ENCODE peak calls at places on chromosomes 7 and 10, in nine cellular contexts. S is tibial artery, Y is colonic mucosa, R is psoas muscle, V is mucosa of descending colon, Z is sigmoid colon, C is pancreas, E is lung, L is body of pancreas. N is an unnamed sample.
A peak's percentile ranks its signal among the peaks of the same experiment; 100 is the strongest.

GRCh38 chr10:70830185-70830584 is 14.4 kb downstream of the SGPL1 start:
- DNase-seq in E (no peak), L (no peak), Z (no peak), R (no peak), Y (no peak), V (no peak), C (no peak), S (no peak), N (no peak)

GRCh38 chr7:28093617-28094232 is 86.9 kb downstream of the JAZF1 start:
- DNase-seq in Y (peak; percentile 71), S (peak; percentile 83), E (peak; percentile 60), L (peak; percentile 55), V (peak; percentile 57), Z (peak; percentile 93), R (peak; percentile 77), C (no peak), N (peak; percentile 57)

GRCh38 chr7:44273681-44274622 is 51.4 kb downstream of the CAMK2B start:
- DNase-seq in Y (no peak), E (no peak), L (no peak), C (no peak), S (no peak), V (peak; percentile 26), Z (no peak), R (peak; percentile 5), N (no peak)

GRCh38 chr7:40551685-40552576 is 417.1 kb downstream of the SUGCT start:
- DNase-seq in C (no peak), E (no peak), Z (no peak), L (peak; percentile 30), R (no peak), Y (no peak), S (no peak), V (no peak), N (peak; percentile 34)

GRCh38 chr10:110263164-110263563 is 41.6 kb downstream of the SMNDC1 start:
- DNase-seq in Y (no peak), V (no peak), S (no peak), C (no peak), R (no peak), L (no peak), Z (no peak), E (no peak), N (no peak)

GRCh38 chr10:22736134-22736533 is 21.8 kb upstream of the PIP4K2A start:
- DNase-seq in C (no peak), S (no peak), E (no peak), R (no peak), Y (no peak), L (no peak), V (no peak), Z (no peak), N (no peak)

GRCh38 chr10:45404087-45404769 is 30.2 kb downstream of the ALOX5 start:
- DNase-seq in S (peak; percentile 58), E (no peak), C (no peak), V (peak; percentile 35), R (no peak), L (peak; percentile 65), Y (no peak), Z (peak; percentile 66), N (no peak)

GRCh38 chr7:30750574-30751256 is 1.2 kb upstream of the INMT start:
- DNase-seq in R (peak; percentile 83), C (no peak), S (peak; percentile 93), Y (peak; percentile 70), L (peak; percentile 56), V (peak; percentile 86), Z (peak; percentile 92), E (peak; percentile 64), N (no peak)

GRCh38 chr7:148708026-148708685 is 9.5 kb downstream of the CUL1 start:
- DNase-seq in Z (no peak), E (no peak), V (no peak), R (no peak), L (no peak), Y (no peak), S (no peak), C (no peak), N (no peak)

GRCh38 chr7:8290645-8291308 is 28.8 kb upstream of the ICA1 start:
- DNase-seq in E (no peak), C (peak; percentile 73), Y (peak; percentile 45), Z (no peak), S (no peak), R (no peak), L (peak; percentile 71), V (no peak), N (no peak)

GRCh38 chr10:61452655-61453641 is at the start of gene TMEM26:
- DNase-seq in C (peak; percentile 28), E (no peak), V (peak; percentile 60), R (peak; percentile 25), Z (peak; percentile 85), L (peak; percentile 16), S (no peak), Y (peak; percentile 50), N (no peak)

GRCh38 chr7:37247881-37248280 is 200.8 kb downstream of the ELMO1 start:
- DNase-seq in Y (no peak), C (no peak), R (no peak), E (no peak), V (no peak), S (no peak), Z (no peak), L (peak; percentile 24), N (no peak)

GRCh38 chr7:100893910-100894763 is 1.6 kb downstream of the ACHE start:
- DNase-seq in L (no peak), V (no peak), R (peak; percentile 23), Y (no peak), C (no peak), Z (peak; percentile 66), S (no peak), E (no peak), N (no peak)

GRCh38 chr10:117884592-117884991 is 162.1 kb downstream of the RAB11FIP2 start:
- DNase-seq in Y (no peak), C (no peak), Z (no peak), R (no peak), S (no peak), E (no peak), L (no peak), V (no peak), N (no peak)

GRCh38 chr7:27102578-27103442 is at the start of gene HOXA2:
- DNase-seq in R (no peak), S (no peak), V (peak; percentile 62), C (no peak), E (no peak), L (no peak), Z (peak; percentile 78), Y (peak; percentile 69), N (no peak)

GRCh38 chr10:97229322-97229721 is 43.6 kb upstream of the SLIT1 start:
- DNase-seq in S (no peak), R (no peak), V (no peak), E (no peak), Z (no peak), L (no peak), Y (no peak), C (no peak), N (no peak)

GRCh38 chr10:72083234-72084093 is 4.9 kb downstream of the SPOCK2 start:
- DNase-seq in Z (peak; percentile 3), V (no peak), C (no peak), R (no peak), E (no peak), L (no peak), S (no peak), Y (no peak), N (no peak)

GRCh38 chr7:26937306-26937705 is 72.9 kb upstream of the SKAP2 start:
- DNase-seq in V (no peak), Y (no peak), S (no peak), C (no peak), L (no peak), Z (no peak), E (no peak), R (no peak), N (no peak)

GRCh38 chr7:138243430-138243829 is 167.2 kb downstream of the AKR1D1 start:
- DNase-seq in L (peak; percentile 92), R (no peak), V (no peak), Z (no peak), Y (no peak), E (no peak), C (peak; percentile 81), S (no peak), N (no peak)

GRCh38 chr10:131645756-131646155 is 255.1 kb upstream of the PPP2R2D start:
- DNase-seq in E (no peak), Y (no peak), V (no peak), C (no peak), S (no peak), R (no peak), Z (no peak), L (no peak), N (no peak)
- TF ChIP-seq CTCF in E (no peak), Y (no peak), V (no peak), C (no peak), S (no peak), R (no peak), Z (no peak), L (no peak), N (no peak)

DNA sequence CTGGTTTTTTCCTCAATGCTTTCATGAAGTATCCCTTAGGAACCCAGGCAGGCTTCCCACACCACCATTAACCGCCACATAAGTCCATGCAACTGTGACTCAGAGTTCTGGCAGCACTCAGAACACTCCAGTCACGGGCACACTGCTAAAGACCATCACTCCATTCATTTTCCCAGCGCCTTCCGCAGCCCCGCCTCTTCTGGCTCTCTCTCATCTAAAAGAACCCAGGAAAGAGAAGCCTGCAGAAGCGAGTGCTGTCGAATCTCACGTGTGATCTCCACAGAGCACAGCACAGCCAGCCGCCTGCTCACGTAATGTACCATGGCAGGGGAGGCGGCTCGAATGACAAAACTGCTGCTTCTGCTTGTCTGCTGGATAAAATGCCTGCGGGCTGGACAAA is 1.9 kb downstream of the PSMG3 start:
- DNase-seq in L (no peak), Z (no peak), R (no peak), V (peak; percentile 56), E (no peak), Y (no peak), C (no peak), S (no peak), N (no peak)
- H3K4me3 ChIP-seq in L (no peak overlapping the region), Z (no peak overlapping the region), R (peak overlapping the region; percentile 94), V (no peak overlapping the region), E (no peak overlapping the region), Y (no peak overlapping the region), C (no peak overlapping the region), S (no peak overlapping the region), N (no peak overlapping the region)

GRCh38 chr10:123119081-123119480 is 16.7 kb upstream of the HMX3 start:
- DNase-seq in Y (no peak), E (no peak), C (no peak), L (no peak), R (no peak), Z (no peak), S (no peak), V (no peak), N (no peak)

GRCh38 chr10:123117644-123118409 is 17.9 kb upstream of the HMX3 start:
- DNase-seq in E (no peak), Y (no peak), V (peak; percentile 46), Z (no peak), L (no peak), S (no peak), R (no peak), C (no peak), N (no peak)
- TF ChIP-seq CTCF in E (no peak), Y (no peak), V (no peak), Z (no peak), L (no peak), S (no peak), R (no peak), C (no peak), N (no peak)

DNA sequence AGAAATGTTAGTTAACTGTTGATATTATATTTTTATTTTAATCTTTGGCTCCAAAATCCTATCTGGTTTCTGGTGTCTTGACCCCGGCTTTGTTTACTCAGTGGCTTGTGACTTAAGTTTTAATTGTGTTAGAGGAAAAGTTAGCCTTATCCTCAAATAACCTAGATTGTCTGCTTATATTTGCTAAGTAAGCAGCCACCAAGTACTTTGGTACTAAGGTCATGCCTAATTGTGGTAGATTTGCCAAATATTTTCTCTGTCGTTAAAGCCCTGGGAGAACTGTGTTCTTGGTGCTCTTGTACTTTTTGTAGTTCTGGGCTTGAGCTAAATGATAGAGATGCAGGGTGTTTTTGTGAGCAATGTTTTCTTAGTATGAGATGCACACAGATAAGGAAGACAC is 34.8 kb downstream of the GPR158 start:
- DNase-seq in R (no peak), E (no peak), Z (no peak), Y (no peak), L (no peak), C (no peak), S (no peak), V (no peak), N (no peak)
- H3K4me3 ChIP-seq in R (no peak overlapping the region), E (no peak overlapping the region), Z (no peak overlapping the region), Y (no peak overlapping the region), L (no peak overlapping the region), C (no peak overlapping the region), S (no peak overlapping the region), V (no peak overlapping the region), N (no peak overlapping the region)